ENCODE peak calls at places on chromosomes 2 and 18, in five cellular contexts. G is GM12878, E is HepG2, U is K562, D is H1. N is an unnamed sample.

GRCh38 chr18:11553098-11553940 is 56.1 kb upstream of the SLC35G4 start:
- DNase-seq in G (no peak), E (peak; percentile 49), U (peak; percentile 57), D (peak; percentile 15), N (peak; percentile 82)

GRCh38 chr2:47087051-47087450 is 68.1 kb downstream of the STPG4 start:
- DNase-seq in G (no peak), E (no peak), U (no peak), D (no peak), N (no peak)

GRCh38 chr2:65059071-65059470 is 2.9 kb downstream of the CEP68 start:
- DNase-seq in G (no peak), E (no peak), U (no peak), D (no peak), N (no peak)

GRCh38 chr2:140498360-140498759 is 1632.5 kb downstream of the LRP1B start:
- DNase-seq in G (no peak), E (no peak), U (no peak), D (no peak), N (no peak)

GRCh38 chr2:23452853-23453420 is 68.0 kb downstream of the KLHL29 start:
- DNase-seq in G (peak; percentile 33), E (no peak), U (no peak), D (no peak), N (no peak)

GRCh38 chr2:6917761-6918421 is 679 bp downstream of the RNF144A start:
- DNase-seq in G (no peak), E (no peak), U (no peak), D (no peak), N (peak; percentile 49)

GRCh38 chr2:86048383-86048701 is 57.3 kb downstream of the POLR1A start:
- DNase-seq in G (no peak), E (no peak), U (no peak), D (no peak), N (no peak)

GRCh38 chr2:182897137-182897536 is 30.7 kb upstream of the FRZB start:
- DNase-seq in G (no peak), E (no peak), U (no peak), D (no peak), N (no peak)

GRCh38 chr2:74415762-74416395 is 5.5 kb downstream of the C2orf81 start:
- DNase-seq in G (no peak), E (no peak), U (no peak), D (no peak), N (peak; percentile 91)

GRCh38 chr2:74414913-74415761 is 6.3 kb downstream of the C2orf81 start:
- DNase-seq in G (no peak), E (no peak), U (no peak), D (no peak), N (peak; percentile 81)

GRCh38 chr2:74414475-74414874 is 6.9 kb downstream of the C2orf81 start:
- DNase-seq in G (no peak), E (no peak), U (no peak), D (no peak), N (peak; percentile 59)

GRCh38 chr2:74416721-74417120 is 4.7 kb downstream of the C2orf81 start:
- DNase-seq in G (no peak), E (no peak), U (peak; percentile 55), D (no peak), N (no peak)

GRCh38 chr2:74413001-74413698 is 8.3 kb downstream of the C2orf81 start:
- DNase-seq in G (no peak), E (peak; percentile 78), U (no peak), D (no peak), N (no peak)
- H3K4me1 ChIP-seq in G (peaks cover 32% of the 10 kb centered on the region), E (peaks cover 27% of the 10 kb centered on the region), U (no peaks in the 10 kb centered on the region), D (no peaks in the 10 kb centered on the region), N (peaks cover 16% of the 10 kb centered on the region)

GRCh38 chr18:57121542-57122112 is 25.3 kb upstream of the BOD1L2 start:
- DNase-seq in G (no peak), E (no peak), U (no peak), D (no peak), N (peak; percentile 62)
- TF ChIP-seq CREB1 in G (no peak), E (no peak), U (no peak), D (no peak), N (no peak)

DNA sequence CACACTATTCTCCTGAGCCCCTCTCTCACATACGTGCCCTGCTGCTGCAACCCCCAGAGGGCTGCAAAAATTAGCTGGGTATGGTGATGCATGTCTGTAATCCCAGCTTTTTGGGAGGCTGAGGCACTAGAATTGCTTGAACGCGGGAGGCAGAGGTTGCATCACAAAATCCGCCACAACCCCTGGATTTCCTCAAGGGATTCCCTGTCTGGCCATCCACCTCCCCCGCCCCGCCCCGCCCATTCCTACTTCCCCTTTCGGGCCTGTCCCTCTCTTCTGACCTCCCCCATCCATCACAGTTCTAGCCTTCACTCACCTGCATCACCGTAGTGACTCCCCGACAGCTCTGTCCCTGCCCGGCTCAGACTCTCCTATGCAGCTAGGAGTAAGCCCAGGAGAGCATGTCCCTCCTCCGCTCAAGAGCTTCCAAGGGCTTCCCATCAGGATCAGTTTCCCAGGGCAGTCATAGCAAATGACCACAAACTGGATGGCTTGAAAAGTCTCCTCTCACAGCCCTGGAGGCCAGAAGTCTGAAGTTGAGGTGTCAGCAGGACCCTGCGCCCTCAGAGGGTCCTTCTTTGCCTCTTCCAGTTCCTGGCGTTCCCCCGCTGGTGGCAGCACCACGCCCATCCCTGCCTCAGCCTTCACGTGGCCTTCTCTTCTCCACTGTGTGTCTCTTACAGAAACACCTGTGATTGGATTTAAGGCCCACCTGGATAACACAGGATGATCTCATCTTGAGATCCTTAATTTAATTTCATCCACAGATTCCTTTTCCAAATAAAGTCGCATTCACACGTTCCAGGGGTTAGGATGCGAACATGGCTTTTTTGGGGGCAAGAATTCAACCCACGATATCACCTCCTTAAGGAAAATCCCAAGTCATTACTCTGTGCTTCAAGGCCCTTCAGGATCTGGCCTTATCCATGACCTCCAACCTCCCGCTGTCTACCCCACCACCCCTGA is 58.5 kb downstream of the HS1BP3 start:
- DNase-seq in G (no peak), E (peak; percentile 67), U (peak; percentile 63), D (no peak), N (peak; percentile 38)
- H3K4me1 ChIP-seq in G (peaks cover 38% of the 10 kb centered on the region), E (peaks cover 98% of the 10 kb centered on the region), U (peaks cover 58% of the 10 kb centered on the region), D (peaks cover 10% of the 10 kb centered on the region), N (no peaks in the 10 kb centered on the region)

GRCh38 chr2:230886641-230887040 is 21.9 kb downstream of the ITM2C start:
- DNase-seq in G (no peak), E (no peak), U (no peak), D (no peak), N (peak; percentile 31)
- TF ChIP-seq CREB1 in G (no peak), E (no peak), U (no peak), D (no peak), N (no peak)

GRCh38 chr2:233693963-233694362 is 1.3 kb downstream of the UGT1A6 start:
- DNase-seq in G (no peak), E (no peak), U (no peak), D (no peak), N (no peak)

GRCh38 chr2:233689498-233689897 is 3.2 kb upstream of the UGT1A6 start:
- DNase-seq in G (no peak), E (no peak), U (no peak), D (no peak), N (no peak)

GRCh38 chr2:233690444-233690843 is 2.2 kb upstream of the UGT1A6 start:
- DNase-seq in G (no peak), E (no peak), U (no peak), D (no peak), N (no peak)

GRCh38 chr2:233692648-233693047 is at the start of gene UGT1A6:
- DNase-seq in G (no peak), E (no peak), U (no peak), D (no peak), N (no peak)

GRCh38 chr2:233691443-233692433 is 952 bp upstream of the UGT1A6 start:
- DNase-seq in G (no peak), E (no peak), U (no peak), D (no peak), N (no peak)
- H3K4me1 ChIP-seq in G (no peaks in the 10 kb centered on the region), E (peaks cover 16% of the 10 kb centered on the region), U (no peaks in the 10 kb centered on the region), D (peaks cover 4% of the 10 kb centered on the region), N (peaks cover 7% of the 10 kb centered on the region)

GRCh38 chr2:67600946-67601345 is 203.8 kb downstream of the ETAA1 start:
- DNase-seq in G (no peak), E (no peak), U (no peak), D (no peak), N (no peak)
- TF ChIP-seq CREB1 in G (no peak), E (no peak), U (no peak), D (no peak), N (no peak)

GRCh38 chr2:160292225-160292624 is 92.2 kb upstream of the ITGB6 start:
- DNase-seq in G (no peak), E (peak; percentile 15), U (no peak), D (no peak), N (no peak)
- H3K4me1 ChIP-seq in G (no peaks in the 10 kb centered on the region), E (no peaks in the 10 kb centered on the region), U (no peaks in the 10 kb centered on the region), D (no peaks in the 10 kb centered on the region), N (no peaks in the 10 kb centered on the region)